ENCODE peak calls at places on chromosomes 5 and 9, in six cellular contexts. Y is SW480, X is left ventricle myocardium inferior, G is lower leg skin, F is keratinocyte, Q is psoas muscle. M is an unnamed sample.
A peak's percentile ranks its signal among the peaks of the same experiment; 100 is the strongest.

GRCh38 chr5:34685485-34686197 is 29.5 kb downstream of the RAI14 start:
- DNase-seq in G (no peak), Y (no peak), Q (no peak), F (no peak), X (no peak), M (no peak)

GRCh38 chr9:14993061-14993800 is 83.0 kb upstream of the FREM1 start:
- DNase-seq in F (no peak), X (peak; percentile 87), Y (no peak), Q (peak; percentile 93), G (peak; percentile 95), M (peak; percentile 93)

GRCh38 chr9:37005517-37006140 is 28.4 kb downstream of the PAX5 start:
- DNase-seq in Y (no peak), F (no peak), X (no peak), G (no peak), Q (no peak), M (no peak)

GRCh38 chr5:145536133-145536532 is 299.0 kb downstream of the PRELID2 start:
- DNase-seq in Y (no peak), Q (no peak), G (no peak), F (no peak), X (no peak), M (no peak)

GRCh38 chr5:123517479-123517878 is 5.5 kb downstream of the CSNK1G3 start:
- DNase-seq in G (no peak), Y (no peak), X (no peak), Q (no peak), F (no peak), M (no peak)

GRCh38 chr9:127505396-127506116 is 54.2 kb downstream of the LRSAM1 start:
- DNase-seq in X (no peak), Q (no peak), Y (no peak), G (no peak), F (no peak), M (peak; percentile 75)

GRCh38 chr9:82109626-82110025 is 121.1 kb downstream of the SPATA31D1 start:
- DNase-seq in Y (no peak), G (no peak), Q (no peak), X (no peak), F (no peak), M (no peak)

GRCh38 chr5:60668715-60669304 is 31.2 kb downstream of the DEPDC1B start:
- DNase-seq in G (no peak), Q (no peak), F (no peak), X (no peak), Y (peak; percentile 18), M (no peak)

GRCh38 chr5:119074419-119074818 is 3.5 kb downstream of the DMXL1 start:
- DNase-seq in Q (no peak), F (no peak), G (no peak), Y (no peak), X (no peak), M (no peak)

GRCh38 chr9:133058550-133059320 is 3.0 kb upstream of the CEL start:
- DNase-seq in X (no peak), G (no peak), F (no peak), Q (no peak), Y (no peak), M (no peak)

GRCh38 chr5:87949665-87950640 is 318.7 kb downstream of the TMEM161B start:
- DNase-seq in X (no peak), G (no peak), Y (peak; percentile 1), Q (no peak), F (no peak), M (no peak)

GRCh38 chr9:119251951-119252350 is 117.3 kb downstream of the BRINP1 start:
- DNase-seq in Y (no peak), Q (no peak), F (no peak), X (no peak), G (no peak), M (no peak)

GRCh38 chr5:76485511-76485910 is 82.4 kb downstream of the IQGAP2 start:
- DNase-seq in X (no peak), F (no peak), Q (no peak), Y (no peak), G (peak; percentile 40), M (no peak)

GRCh38 chr9:131668439-131669233 is 71.2 kb downstream of the RAPGEF1 start:
- DNase-seq in X (no peak), G (no peak), F (no peak), Y (no peak), Q (no peak), M (no peak)

GRCh38 chr9:33649463-33649862 is 125.4 kb downstream of the ANKRD18B start:
- DNase-seq in F (no peak), X (no peak), Q (no peak), Y (peak; percentile 13), G (no peak), M (no peak)

GRCh38 chr5:170223349-170223748 is 9.4 kb upstream of the C5orf58 start:
- DNase-seq in Y (no peak), X (no peak), F (no peak), G (no peak), Q (no peak), M (no peak)

GRCh38 chr5:93252165-93252564 is 328.9 kb downstream of the NR2F1-AS1 start:
- DNase-seq in X (no peak), G (no peak), Y (no peak), F (no peak), Q (no peak), M (no peak)